ENCODE peak calls at places on chromosomes 5 and 9, in six cellular contexts. O is GM13977; Z is stimulated activated CD4-positive, alpha-beta T cell treated with anti-CD3 and anti-CD28 coated beads, TNF-alpha, amount 100 ng/mL, for 4 hours; F is IMR-90; I is breast epithelium; H is activated CD4-positive, alpha-beta T cell treated with anti-CD3 and anti-CD28 coated beads, Interleukin-2, amount 50 U/mL, for 48 hours. D is an unnamed sample.
A peak's percentile ranks its signal among the peaks of the same experiment; 100 is the strongest.

GRCh38 chr5:68891718-68892117 is 202.1 kb upstream of the SLC30A5 start:
- DNase-seq in O (peak; percentile 57), Z (no peak), F (no peak), I (no peak), H (peak; percentile 28), D (no peak)

GRCh38 chr9:91089405-91090131 is 272.1 kb downstream of the AUH start:
- DNase-seq in O (no peak), Z (no peak), F (peak; percentile 73), I (no peak), H (peak; percentile 33), D (no peak)

GRCh38 chr5:176614805-176615478 is 5.0 kb upstream of the GPRIN1 start:
- DNase-seq in O (no peak), Z (no peak), F (peak; percentile 88), I (no peak), H (no peak), D (no peak)

GRCh38 chr5:39167141-39167972 is 52.0 kb downstream of the FYB1 start:
- DNase-seq in O (no peak), Z (no peak), F (peak; percentile 28), I (no peak), H (no peak), D (no peak)

GRCh38 chr9:37784291-37784639 is 599 bp downstream of the EXOSC3 start:
- DNase-seq in O (no peak), Z (no peak), F (peak; percentile 14), I (no peak), H (no peak), D (no peak)

GRCh38 chr9:136864996-136865767 is 926 bp downstream of the EDF1 start:
- DNase-seq in O (no peak), Z (no peak), F (no peak), I (no peak), H (no peak), D (no peak)

GRCh38 chr9:121649476-121650219 is 1.8 kb upstream of the DAB2IP start:
- DNase-seq in O (no peak), Z (no peak), F (no peak), I (no peak), H (no peak), D (no peak)

GRCh38 chr9:37027582-37028424 is 6.3 kb downstream of the PAX5 start:
- DNase-seq in O (peak; percentile 100), Z (peak; percentile 74), F (peak; percentile 81), I (peak; percentile 64), H (peak; percentile 94), D (peak; percentile 47)

GRCh38 chr5:68565427-68565826 is 349.9 kb downstream of the PIK3R1 start:
- DNase-seq in O (peak; percentile 9), Z (no peak), F (no peak), I (no peak), H (no peak), D (no peak)

GRCh38 chr5:150671509-150672236 is 10.6 kb downstream of the MYOZ3 start:
- DNase-seq in O (peak; percentile 34), Z (no peak), F (no peak), I (no peak), H (peak; percentile 19), D (no peak)

GRCh38 chr9:127566351-127567001 is 45.6 kb upstream of the STXBP1 start:
- DNase-seq in O (no peak), Z (no peak), F (no peak), I (no peak), H (no peak), D (no peak)

GRCh38 chr5:77920350-77921046 is 144.4 kb upstream of the TBCA start:
- DNase-seq in O (no peak), Z (no peak), F (no peak), I (no peak), H (no peak), D (no peak)

GRCh38 chr9:5799314-5799713 is 33.6 kb downstream of the ERMP1 start:
- DNase-seq in O (no peak), Z (no peak), F (peak; percentile 59), I (no peak), H (no peak), D (peak; percentile 13)

GRCh38 chr5:170638051-170638450 is 134.2 kb downstream of the KCNIP1 start:
- DNase-seq in O (no peak), Z (no peak), F (no peak), I (no peak), H (no peak), D (no peak)

GRCh38 chr5:75156585-75156984 is 80.1 kb downstream of the ANKRD31 start:
- DNase-seq in O (no peak), Z (no peak), F (no peak), I (no peak), H (no peak), D (no peak)

GRCh38 chr5:180156141-180156540 is 52.9 kb downstream of the RASGEF1C start:
- DNase-seq in O (no peak), Z (no peak), F (no peak), I (peak; percentile 25), H (no peak), D (no peak)

GRCh38 chr9:75229605-75230332 is 141.5 kb downstream of the OSTF1 start:
- DNase-seq in O (no peak), Z (no peak), F (no peak), I (peak; percentile 76), H (no peak), D (no peak)

D was measured in tibial nerve.